ENCODE peak calls at places on chromosomes 1 and 21, in seven cellular contexts. T is GM12865, J is A549, E is tibial artery, A is ovary, H is lung, D is gastrocnemius medialis. B is an unnamed sample.

GRCh38 chr1:108661030-108661609 is at the start of gene HENMT1:
- DNase-seq in T (peak; percentile 93), H (peak; percentile 48), D (peak; percentile 37), J (peak; percentile 80), E (peak; percentile 79), A (peak; percentile 65), B (peak; percentile 83)

GRCh38 chr1:223479718-223480425 is 86.7 kb downstream of the CCDC185 start:
- DNase-seq in J (peak; percentile 11), H (no peak), A (no peak), E (no peak), T (no peak), D (no peak), B (no peak)

GRCh38 chr1:206836111-206836510 is 29.3 kb upstream of the IL20 start:
- DNase-seq in T (no peak), J (no peak), H (no peak), D (no peak), E (no peak), A (no peak), B (no peak)

GRCh38 chr1:74584185-74584584 is 71.8 kb upstream of the LRRC53 start:
- DNase-seq in E (no peak), J (no peak), H (no peak), A (no peak), D (no peak), T (no peak), B (no peak)

GRCh38 chr1:238581332-238581731 is 690.6 kb upstream of the ZP4 start:
- DNase-seq in D (no peak), J (no peak), T (no peak), A (no peak), E (no peak), H (no peak), B (no peak)

GRCh38 chr1:90834354-90835171 is 117.5 kb upstream of the BARHL2 start:
- DNase-seq in E (no peak), J (no peak), A (no peak), D (no peak), H (no peak), T (no peak), B (no peak)

GRCh38 chr1:11046270-11046566 is 821 bp downstream of the MASP2 start:
- DNase-seq in J (no peak), E (no peak), T (no peak), H (no peak), D (no peak), A (no peak), B (no peak)

GRCh38 chr1:235919797-235920475 is 53.2 kb upstream of the LYST start:
- DNase-seq in A (no peak), D (no peak), T (no peak), H (no peak), J (peak; percentile 79), E (no peak), B (no peak)

GRCh38 chr1:1080122-1080753 is 6.1 kb upstream of the RNF223 start:
- DNase-seq in E (peak; percentile 74), H (peak; percentile 74), D (peak; percentile 23), J (peak; percentile 89), A (peak; percentile 34), T (no peak), B (peak; percentile 60)

GRCh38 chr21:39313457-39314154 is at the start of gene BRWD1:
- DNase-seq in H (peak; percentile 77), D (peak; percentile 75), T (peak; percentile 94), A (peak; percentile 83), J (peak; percentile 90), E (peak; percentile 88), B (peak; percentile 81)

GRCh38 chr1:2783069-2783434 is 18.4 kb downstream of the TTC34 start:
- DNase-seq in J (no peak), H (no peak), T (no peak), A (no peak), E (no peak), D (no peak), B (no peak)

GRCh38 chr21:18620421-18620820 is 216.8 kb upstream of the TMPRSS15 start:
- DNase-seq in H (no peak), D (no peak), T (no peak), A (no peak), J (no peak), E (no peak), B (no peak)

GRCh38 chr1:177164380-177165068 is at the start of gene ASTN1:
- DNase-seq in T (no peak), A (no peak), D (no peak), H (no peak), J (no peak), E (no peak), B (no peak)

GRCh38 chr1:30274937-30275621 is 448.3 kb downstream of the MATN1 start:
- DNase-seq in A (no peak), J (no peak), H (no peak), T (no peak), D (no peak), E (no peak), B (no peak)

GRCh38 chr1:169968174-169968573 is 74.5 kb upstream of the SCYL3 start:
- DNase-seq in J (no peak), E (no peak), A (no peak), T (no peak), D (no peak), H (no peak), B (no peak)

GRCh38 chr1:236253918-236254637 is 27.7 kb downstream of the ERO1B start:
- DNase-seq in H (no peak), E (no peak), T (no peak), J (no peak), A (no peak), D (no peak), B (no peak)

GRCh38 chr1:100065183-100065968 is 67.4 kb downstream of the SASS6 start:
- DNase-seq in D (no peak), A (no peak), E (no peak), J (no peak), H (no peak), T (no peak), B (no peak)

GRCh38 chr1:159009704-159010361 is at the start of gene IFI16:
- DNase-seq in A (peak; percentile 49), J (peak; percentile 19), H (peak; percentile 56), T (peak; percentile 91), D (peak; percentile 30), E (no peak), B (peak; percentile 72)

GRCh38 chr1:151934048-151934493 is 24.8 kb upstream of the THEM4 start:
- DNase-seq in E (no peak), H (peak; percentile 48), A (peak; percentile 26), J (peak; percentile 76), T (peak; percentile 64), D (no peak), B (peak; percentile 48)

GRCh38 chr1:25486602-25487001 is 55.9 kb downstream of the MACO1 start:
- DNase-seq in J (peak; percentile 24), T (no peak), A (no peak), H (no peak), D (no peak), E (no peak), B (peak; percentile 28)

DNA sequence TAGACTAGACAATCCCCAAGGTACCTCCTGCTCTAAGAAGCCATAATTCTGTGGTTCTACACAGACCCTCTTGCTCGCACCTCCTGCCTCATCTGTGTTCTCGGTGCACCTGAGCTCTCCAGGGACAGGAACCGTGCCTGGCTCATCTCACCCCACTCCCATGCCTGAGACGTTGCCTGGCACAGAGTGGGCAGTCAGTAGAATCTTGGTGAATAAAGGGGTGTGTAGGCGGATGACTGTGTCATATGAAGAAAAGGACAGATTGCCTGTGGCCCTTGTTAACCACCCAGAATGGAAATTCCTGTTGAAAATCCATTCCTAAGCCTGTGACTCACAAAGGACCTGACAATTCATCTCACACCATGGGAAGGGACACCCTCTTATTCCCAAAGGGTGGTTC is 92.9 kb downstream of the KCNN3 start:
- DNase-seq in J (no peak), E (no peak), A (no peak), T (no peak), H (no peak), D (no peak), B (no peak)
- TF ChIP-seq CTCF in J (no peak), E (no peak), A (no peak), T (no peak), H (no peak), D (no peak), B (no peak)

GRCh38 chr1:181676269-181676668 is 193.0 kb downstream of the CACNA1E start:
- DNase-seq in D (no peak), E (no peak), T (peak; percentile 68), J (peak; percentile 46), A (no peak), H (no peak), B (peak; percentile 34)
- TF ChIP-seq CTCF in D (peak; percentile 15), E (no peak), T (peak; percentile 44), J (peak; percentile 24), A (no peak), H (no peak), B (no peak)

DNA sequence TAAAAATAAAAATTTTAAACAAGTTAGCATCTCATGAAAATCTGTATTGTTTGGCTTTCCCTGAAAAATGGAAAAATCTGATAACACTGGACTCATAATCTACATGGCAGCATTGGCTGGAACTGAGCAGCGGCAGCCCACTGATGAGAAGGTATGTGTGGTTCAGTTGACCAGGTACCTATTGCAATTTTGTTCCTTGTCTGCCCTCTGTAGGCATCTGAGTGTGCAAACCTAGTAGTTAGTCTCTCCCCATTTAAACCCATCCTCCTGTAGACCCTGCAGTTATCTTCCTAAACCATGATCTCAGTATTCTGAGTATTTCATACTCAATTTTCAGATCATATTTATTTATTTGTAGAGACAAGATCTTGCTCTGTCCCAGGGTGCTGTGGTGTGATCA is 59.4 kb upstream of the SERBP1 start:
- DNase-seq in E (no peak), H (no peak), T (peak; percentile 38), J (no peak), A (no peak), D (no peak), B (peak; percentile 37)
- TF ChIP-seq CTCF in E (no peak), H (no peak), T (peak; percentile 11), J (no peak), A (no peak), D (peak; percentile 26), B (no peak)

GRCh38 chr1:248841702-248842395 is 3.8 kb downstream of the ZNF672 start:
- DNase-seq in D (peak; percentile 56), A (no peak), J (peak; percentile 55), H (no peak), T (peak; percentile 54), E (peak; percentile 76), B (peak; percentile 59)
- TF ChIP-seq CTCF in D (peak; percentile 29), A (no peak), J (peak; percentile 37), H (peak; percentile 36), T (peak; percentile 38), E (peak; percentile 59), B (peak; percentile 49)